ENCODE peak calls at places on chromosomes 2 and 18, in ten cellular contexts. P is fibroblast of the aortic adventitia, S is HFF-Myc, A is OCI-LY7, M is progenitor cell of endocrine pancreas, W is prostate gland, H is tibial artery, U is BE2C, D is dorsolateral prefrontal cortex, I is GM12865. F is an unnamed sample.
A peak's percentile ranks its signal among the peaks of the same experiment; 100 is the strongest.

GRCh38 chr2:119223521-119224390 is at the start of gene STEAP3:
- DNase-seq in P (peak; percentile 32), S (no peak), A (no peak), M (peak; percentile 72), W (peak; percentile 62), H (peak; percentile 71), U (peak; percentile 80), D (peak; percentile 70), I (peak; percentile 83), F (peak; percentile 89)

GRCh38 chr2:182144780-182145170 is 159.1 kb downstream of the PPP1R1C start:
- DNase-seq in P (peak; percentile 19), S (no peak), A (no peak), M (no peak), W (no peak), H (no peak), U (no peak), D (no peak), I (no peak), F (no peak)

GRCh38 chr2:20378891-20379519 is 28.4 kb upstream of the PUM2 start:
- DNase-seq in P (peak; percentile 88), S (peak; percentile 49), A (no peak), M (peak; percentile 49), W (peak; percentile 62), H (peak; percentile 84), U (peak; percentile 94), D (peak; percentile 70), I (no peak), F (peak; percentile 78)

GRCh38 chr18:9808530-9809241 is 77.1 kb upstream of the TXNDC2 start:
- DNase-seq in P (peak; percentile 68), S (no peak), A (no peak), M (no peak), W (peak; percentile 27), H (no peak), U (no peak), D (no peak), I (no peak), F (peak; percentile 28)

GRCh38 chr2:42513252-42513918 is 19.6 kb upstream of the KCNG3 start:
- DNase-seq in P (peak; percentile 76), S (peak; percentile 35), A (peak; percentile 50), M (no peak), W (peak; percentile 25), H (no peak), U (peak; percentile 41), D (no peak), I (peak; percentile 56), F (peak; percentile 15)

GRCh38 chr18:50297621-50298442 is 10.3 kb upstream of the CXXC1 start:
- DNase-seq in P (peak; percentile 73), S (peak; percentile 30), A (peak; percentile 75), M (no peak), W (no peak), H (peak; percentile 65), U (peak; percentile 38), D (peak; percentile 65), I (peak; percentile 91), F (peak; percentile 46)

GRCh38 chr2:86646865-86647264 is 23.2 kb upstream of the RNF103 start:
- DNase-seq in P (no peak), S (no peak), A (no peak), M (no peak), W (no peak), H (no peak), U (no peak), D (no peak), I (no peak), F (no peak)

GRCh38 chr2:13006829-13007715 is 290.3 kb downstream of the TRIB2 start:
- DNase-seq in P (peak; percentile 81), S (peak; percentile 62), A (peak; percentile 61), M (peak; percentile 51), W (peak; percentile 58), H (peak; percentile 38), U (peak; percentile 79), D (peak; percentile 37), I (peak; percentile 60), F (peak; percentile 74)

GRCh38 chr18:33128581-33128980 is 311.9 kb downstream of the CCDC178 start:
- DNase-seq in P (no peak), S (no peak), A (no peak), M (no peak), W (no peak), H (no peak), U (no peak), D (no peak), I (no peak), F (no peak)

GRCh38 chr2:221716434-221717303 is 144.6 kb upstream of the EPHA4 start:
- DNase-seq in P (peak; percentile 68), S (no peak), A (no peak), M (no peak), W (no peak), H (no peak), U (no peak), D (no peak), I (no peak), F (no peak)

DNA sequence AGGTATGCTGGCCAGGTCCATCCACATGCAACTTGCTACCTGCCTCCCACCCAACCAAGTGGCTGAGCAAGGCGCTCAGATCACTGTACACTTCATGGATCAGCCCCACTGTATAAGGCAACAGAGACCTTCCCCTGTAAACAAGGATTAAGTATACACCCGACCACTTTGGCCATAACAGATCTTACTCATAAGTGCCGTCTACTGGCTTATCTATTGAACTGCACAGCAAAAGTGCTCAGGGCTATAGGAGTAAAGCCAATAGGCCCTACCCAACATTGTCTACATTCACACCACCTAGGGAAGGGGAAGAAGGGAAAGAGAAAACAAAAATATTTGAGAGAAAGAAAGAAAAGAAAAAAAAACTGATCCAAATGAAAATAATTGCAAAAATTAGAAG is 663.9 kb upstream of the LRRTM1 start:
- DNase-seq in P (no peak), S (no peak), A (peak; percentile 11), M (no peak), W (no peak), H (no peak), U (no peak), D (no peak), I (no peak), F (no peak)
- TF ChIP-seq CTCF in P (no peak), S (no peak), A (peak; percentile 23), M (no peak), W (no peak), H (no peak), U (no peak), D (no peak), I (peak; percentile 1), F (no peak)

GRCh38 chr2:96143848-96144480 is 1.3 kb downstream of the DUSP2 start:
- DNase-seq in P (no peak), S (no peak), A (peak; percentile 67), M (peak; percentile 32), W (no peak), H (no peak), U (no peak), D (peak; percentile 38), I (peak; percentile 68), F (no peak)
- TF ChIP-seq CTCF in P (peak; percentile 5), S (peak; percentile 18), A (peak; percentile 42), M (peak; percentile 58), W (no peak), H (no peak), U (no peak), D (no peak), I (peak; percentile 39), F (peak; percentile 25)

DNA sequence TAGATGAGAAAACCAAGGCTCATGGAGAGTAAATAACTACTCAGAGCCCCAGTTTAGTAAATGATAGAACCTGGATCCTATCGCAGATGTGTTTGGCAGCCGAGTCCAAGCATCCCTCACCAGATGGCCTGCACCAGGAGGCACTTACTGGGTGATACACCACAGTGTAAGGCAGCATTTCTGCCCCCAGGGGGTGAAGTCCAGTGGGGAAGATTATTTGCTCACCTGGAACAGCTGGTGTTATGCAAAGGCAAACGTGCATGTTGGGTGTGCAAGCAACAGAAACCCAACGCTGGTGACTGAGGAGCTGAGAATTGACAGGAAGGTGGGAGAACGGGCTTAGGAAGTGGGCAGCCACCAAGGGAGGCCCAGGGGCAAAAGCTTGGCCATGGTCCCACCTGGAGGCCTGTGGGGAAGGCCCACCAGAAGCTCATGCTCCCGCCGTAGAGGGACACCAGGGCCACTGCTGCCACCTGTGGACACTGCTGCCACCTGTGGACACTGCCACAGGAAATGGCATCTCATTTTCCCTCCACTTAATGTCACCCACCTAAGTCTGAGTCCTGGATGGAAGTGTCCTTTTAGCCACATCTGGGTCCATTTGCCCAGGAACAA is 100.6 kb downstream of the TFCP2L1 start:
- DNase-seq in P (no peak), S (no peak), A (no peak), M (no peak), W (no peak), H (no peak), U (no peak), D (no peak), I (no peak), F (no peak)
- TF ChIP-seq CTCF in P (no peak), S (peak; percentile 2), A (no peak), M (no peak), W (no peak), H (no peak), U (no peak), D (no peak), I (no peak), F (no peak)

GRCh38 chr2:240873098-240873788 is 4.6 kb downstream of the AGXT start:
- DNase-seq in P (no peak), S (no peak), A (no peak), M (no peak), W (no peak), H (no peak), U (no peak), D (no peak), I (no peak), F (no peak)

GRCh38 chr2:240874715-240875227 is 6.1 kb downstream of the AGXT start:
- DNase-seq in P (no peak), S (no peak), A (no peak), M (no peak), W (no peak), H (no peak), U (no peak), D (no peak), I (no peak), F (no peak)

GRCh38 chr2:240872317-240873097 is 3.9 kb downstream of the AGXT start:
- DNase-seq in P (no peak), S (no peak), A (no peak), M (no peak), W (no peak), H (no peak), U (no peak), D (no peak), I (no peak), F (no peak)

GRCh38 chr2:240875228-240876034 is 6.8 kb downstream of the AGXT start:
- DNase-seq in P (no peak), S (no peak), A (no peak), M (no peak), W (no peak), H (no peak), U (peak; percentile 7), D (no peak), I (no peak), F (no peak)

DNA sequence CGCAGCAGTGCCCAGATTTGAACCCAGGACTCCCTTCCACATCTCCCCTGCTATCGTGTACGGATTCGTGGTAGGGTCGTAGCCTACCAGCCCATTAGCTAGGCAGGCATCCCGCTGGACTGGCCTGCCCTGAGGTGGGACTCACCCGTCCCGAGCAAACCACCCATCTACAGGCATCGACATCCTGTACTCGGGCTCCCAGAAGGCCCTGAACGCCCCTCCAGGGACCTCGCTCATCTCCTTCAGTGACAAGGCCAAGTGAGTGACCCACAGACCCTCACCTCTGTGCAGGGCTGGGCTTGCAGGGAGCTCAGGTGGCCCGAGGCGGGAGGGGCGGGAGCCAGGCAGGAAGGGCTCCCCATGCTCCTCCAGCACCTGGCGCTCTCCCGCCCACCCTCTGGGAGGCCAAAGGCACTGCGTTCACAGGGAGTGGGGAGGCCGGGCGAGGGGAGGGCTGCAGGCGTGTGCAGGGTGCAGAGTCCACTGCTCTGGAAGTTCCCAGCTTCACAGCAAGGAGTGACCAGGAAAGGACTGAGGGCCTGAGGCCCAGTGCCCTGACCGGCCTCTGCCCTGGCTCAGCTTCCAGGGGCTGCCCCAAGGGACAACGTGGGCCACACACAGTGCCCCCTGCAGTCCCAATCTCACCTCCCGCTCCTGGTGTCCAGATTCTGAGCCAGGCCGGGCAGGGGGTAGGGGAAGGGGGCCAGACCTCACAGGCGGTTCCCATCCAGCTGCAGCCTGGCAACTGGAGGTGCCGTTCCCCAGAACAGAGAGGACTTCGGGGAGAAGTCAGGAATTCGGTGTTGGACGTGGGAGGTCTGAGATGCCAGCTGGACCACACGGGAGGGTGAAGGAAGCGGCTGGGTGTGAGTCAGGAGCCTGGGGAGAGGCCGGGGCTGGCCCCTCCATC is 5.4 kb downstream of the AGXT start:
- DNase-seq in P (no peak), S (no peak), A (no peak), M (peak; percentile 47), W (no peak), H (no peak), U (peak; percentile 10), D (no peak), I (no peak), F (peak; percentile 36)
- TF ChIP-seq CTCF in P (no peak), S (no peak), A (no peak), M (peak; percentile 22), W (no peak), H (no peak), U (no peak), D (no peak), I (no peak), F (no peak)